ENCODE peak calls at places on chromosome 1, in eight cellular contexts. U, Z, Q, N, S, C, K and F are unnamed samples.

GRCh38 chr1:244836135-244836521 is 670 bp downstream of the COX20 start:
- DNase-seq in U (peak; percentile 88), Z (no peak), Q (peak; percentile 36), N (no peak), S (peak; percentile 54), C (peak; percentile 70), K (peak; percentile 33), F (peak; percentile 50)

GRCh38 chr1:198544265-198544664 is 3.8 kb upstream of the ATP6V1G3 start:
- DNase-seq in U (no peak), Z (no peak), Q (no peak), N (no peak), S (no peak), C (no peak), K (no peak), F (no peak)

GRCh38 chr1:203553501-203553900 is 59.5 kb downstream of the OPTC start:
- DNase-seq in U (no peak), Z (no peak), Q (no peak), N (no peak), S (no peak), C (no peak), K (no peak), F (no peak)

GRCh38 chr1:39653546-39654031 is 14.1 kb upstream of the HEYL start:
- DNase-seq in U (no peak), Z (peak; percentile 80), Q (peak; percentile 69), N (peak; percentile 76), S (peak; percentile 73), C (peak; percentile 70), K (peak; percentile 78), F (peak; percentile 99)

GRCh38 chr1:45569962-45570581 is 13.8 kb upstream of the NASP start:
- DNase-seq in U (peak; percentile 85), Z (peak; percentile 44), Q (peak; percentile 46), N (peak; percentile 74), S (peak; percentile 73), C (peak; percentile 70), K (peak; percentile 72), F (peak; percentile 47)

GRCh38 chr1:48931571-48932251 is 155.0 kb upstream of the BEND5 start:
- DNase-seq in U (no peak), Z (no peak), Q (no peak), N (no peak), S (peak; percentile 11), C (no peak), K (peak; percentile 81), F (no peak)

GRCh38 chr1:148379170-148379500 is 104.0 kb downstream of the PPIAL4G start:
- DNase-seq in U (no peak), Z (no peak), Q (no peak), N (no peak), S (no peak), C (no peak), K (no peak), F (no peak)

GRCh38 chr1:209335090-209335692 is 248.3 kb upstream of the CAMK1G start:
- DNase-seq in U (peak; percentile 25), Z (no peak), Q (no peak), N (no peak), S (peak; percentile 49), C (peak; percentile 20), K (peak; percentile 25), F (no peak)

GRCh38 chr1:168421399-168422004 is 122.3 kb downstream of the XCL2 start:
- DNase-seq in U (no peak), Z (no peak), Q (no peak), N (no peak), S (no peak), C (no peak), K (no peak), F (no peak)

GRCh38 chr1:198788561-198789064 is 149.8 kb downstream of the PTPRC start:
- DNase-seq in U (no peak), Z (no peak), Q (no peak), N (no peak), S (peak; percentile 7), C (no peak), K (no peak), F (no peak)

GRCh38 chr1:114153621-114154145 is at the start of gene SYT6:
- DNase-seq in U (peak; percentile 18), Z (no peak), Q (no peak), N (no peak), S (no peak), C (peak; percentile 58), K (no peak), F (no peak)

GRCh38 chr1:209403921-209404320 is 179.6 kb upstream of the CAMK1G start:
- DNase-seq in U (no peak), Z (no peak), Q (no peak), N (no peak), S (no peak), C (no peak), K (no peak), F (no peak)

GRCh38 chr1:34781071-34781843 is at the start of gene GJB3:
- DNase-seq in U (no peak), Z (no peak), Q (no peak), N (no peak), S (no peak), C (no peak), K (no peak), F (no peak)

GRCh38 chr1:90348934-90349333 is 354.0 kb downstream of the ZNF326 start:
- DNase-seq in U (no peak), Z (no peak), Q (no peak), N (no peak), S (no peak), C (no peak), K (no peak), F (no peak)

GRCh38 chr1:200182701-200183100 is 155.2 kb downstream of the NR5A2 start:
- DNase-seq in U (no peak), Z (no peak), Q (no peak), N (no peak), S (no peak), C (no peak), K (no peak), F (no peak)

GRCh38 chr1:54851406-54851805 is 35.6 kb downstream of the DHCR24 start:
- DNase-seq in U (no peak), Z (no peak), Q (no peak), N (no peak), S (no peak), C (no peak), K (no peak), F (no peak)

GRCh38 chr1:229579101-229579651 is 20.7 kb upstream of the ABCB10 start:
- DNase-seq in U (peak; percentile 94), Z (peak; percentile 61), Q (no peak), N (no peak), S (peak; percentile 20), C (peak; percentile 87), K (peak; percentile 12), F (peak; percentile 18)

GRCh38 chr1:39116868-39117728 is 87.4 kb upstream of the MACF1 start:
- DNase-seq in U (no peak), Z (no peak), Q (no peak), N (no peak), S (peak; percentile 61), C (no peak), K (peak; percentile 31), F (no peak)

GRCh38 chr1:1531947-1532346 is 8.5 kb downstream of the TMEM240 start:
- DNase-seq in U (no peak), Z (no peak), Q (no peak), N (no peak), S (no peak), C (no peak), K (no peak), F (no peak)

GRCh38 chr1:205505791-205506190 is 1.3 kb downstream of the CDK18 start:
- DNase-seq in U (no peak), Z (peak; percentile 85), Q (no peak), N (no peak), S (peak; percentile 69), C (no peak), K (peak; percentile 39), F (no peak)